ENCODE peak calls at places on chromosomes 6 and 20, in nine cellular contexts. K, T, H, S, V, A, N, L and Y are unnamed samples.

GRCh38 chr6:99741092-99741491 is 134.5 kb downstream of the PRDM13 start:
- DNase-seq in V (no peak), S (no peak), L (no peak), T (no peak), N (no peak), K (no peak), A (no peak), H (no peak), Y (no peak)

GRCh38 chr20:47350181-47350550 is 6.3 kb downstream of the ZMYND8 start:
- DNase-seq in L (no peak), S (no peak), H (no peak), V (no peak), N (no peak), K (peak; percentile 89), A (no peak), T (no peak), Y (no peak)

GRCh38 chr6:76495909-76496308 is 423.4 kb upstream of the IMPG1 start:
- DNase-seq in L (no peak), T (no peak), K (no peak), S (peak; percentile 42), A (no peak), H (no peak), N (no peak), V (no peak), Y (no peak)

GRCh38 chr6:78995346-78995745 is 82.7 kb downstream of the PHIP start:
- DNase-seq in S (no peak), L (no peak), A (no peak), V (no peak), T (no peak), H (no peak), K (no peak), N (no peak), Y (no peak)

GRCh38 chr6:90131091-90131490 is 165.6 kb downstream of the BACH2 start:
- DNase-seq in L (no peak), S (no peak), N (no peak), H (no peak), K (no peak), V (no peak), T (peak; percentile 37), A (no peak), Y (peak; percentile 44)

GRCh38 chr6:160300076-160300695 is 41.6 kb upstream of the SLC22A2 start:
- DNase-seq in T (no peak), L (peak; percentile 28), S (peak; percentile 34), A (no peak), V (no peak), H (no peak), N (no peak), K (no peak), Y (no peak)

GRCh38 chr6:134436281-134436815 is 118.4 kb upstream of the SGK1 start:
- DNase-seq in N (peak; percentile 75), V (peak; percentile 75), K (no peak), A (peak; percentile 90), L (peak; percentile 41), T (peak; percentile 99), H (no peak), S (no peak), Y (peak; percentile 97)

GRCh38 chr6:39934060-39934757 is at the start of gene MOCS1:
- DNase-seq in K (no peak), A (peak; percentile 54), V (peak; percentile 32), L (peak; percentile 70), S (peak; percentile 90), H (peak; percentile 58), N (no peak), T (peak; percentile 47), Y (peak; percentile 35)

GRCh38 chr20:54600634-54601033 is 125.2 kb downstream of the DOK5 start:
- DNase-seq in K (no peak), V (no peak), S (no peak), T (no peak), H (no peak), N (no peak), L (no peak), A (no peak), Y (no peak)

GRCh38 chr20:35511814-35512420 is 17.5 kb downstream of the C20orf173 start:
- DNase-seq in V (no peak), S (peak; percentile 45), L (peak; percentile 53), N (peak; percentile 56), H (peak; percentile 8), T (peak; percentile 47), A (peak; percentile 68), K (peak; percentile 57), Y (peak; percentile 35)

GRCh38 chr6:111597687-111598086 is 8.0 kb downstream of the TRAF3IP2 start:
- DNase-seq in T (no peak), K (no peak), A (no peak), H (no peak), S (no peak), L (peak; percentile 70), V (no peak), N (no peak), Y (no peak)

GRCh38 chr20:37703338-37703660 is 9.5 kb downstream of the CTNNBL1 start:
- DNase-seq in H (no peak), V (no peak), S (no peak), K (no peak), A (no peak), N (no peak), T (no peak), L (no peak), Y (peak; percentile 26)

GRCh38 chr6:160348552-160349441 is 619 bp downstream of the SLC22A3 start:
- DNase-seq in N (no peak), L (peak; percentile 87), T (no peak), H (peak; percentile 39), S (peak; percentile 72), A (peak; percentile 20), V (no peak), K (no peak), Y (peak; percentile 17)

GRCh38 chr6:89148016-89148750 is 2.3 kb downstream of the PM20D2 start:
- DNase-seq in H (no peak), L (no peak), V (peak; percentile 12), A (peak; percentile 20), S (no peak), K (no peak), N (peak; percentile 12), T (peak; percentile 30), Y (no peak)

GRCh38 chr20:961768-962167 is 40.3 kb downstream of the RSPO4 start:
- DNase-seq in V (no peak), N (no peak), T (no peak), A (no peak), K (no peak), H (no peak), S (no peak), L (no peak), Y (no peak)

GRCh38 chr6:40322336-40322735 is 264.8 kb downstream of the LRFN2 start:
- DNase-seq in K (no peak), H (no peak), N (no peak), V (no peak), A (no peak), L (no peak), S (no peak), T (no peak), Y (no peak)

GRCh38 chr20:54168961-54169862 is 4.6 kb downstream of the CYP24A1 start:
- DNase-seq in N (no peak), H (no peak), L (peak; percentile 77), V (peak; percentile 66), K (no peak), T (no peak), A (peak; percentile 77), S (no peak), Y (no peak)

GRCh38 chr6:88166901-88167624 is 916 bp upstream of the CNR1 start:
- DNase-seq in V (no peak), A (no peak), S (peak; percentile 60), L (no peak), K (no peak), H (peak; percentile 21), T (no peak), N (no peak), Y (no peak)

GRCh38 chr20:9514072-9514460 is 324 bp upstream of the LAMP5 start:
- DNase-seq in A (no peak), L (no peak), K (no peak), N (no peak), V (no peak), S (peak; percentile 66), H (no peak), T (no peak), Y (no peak)

GRCh38 chr20:63215101-63216040 is 560 bp downstream of the YTHDF1 start:
- DNase-seq in V (no peak), L (peak; percentile 79), H (no peak), K (peak; percentile 66), S (peak; percentile 78), A (peak; percentile 53), N (peak; percentile 48), T (peak; percentile 60), Y (peak; percentile 37)

GRCh38 chr6:69416739-69417138 is 380.1 kb downstream of the LMBRD1 start:
- DNase-seq in L (no peak), H (no peak), S (no peak), A (peak; percentile 2), V (no peak), N (no peak), K (no peak), T (no peak), Y (peak; percentile 46)

GRCh38 chr6:158771399-158772158 is 47.6 kb downstream of the EZR start:
- DNase-seq in K (no peak), T (no peak), N (no peak), V (no peak), A (no peak), L (no peak), S (no peak), H (no peak), Y (no peak)
- H3K36me3 ChIP-seq in K (peaks cover 85% of the 10 kb centered on the region), T (peaks cover 70% of the 10 kb centered on the region), N (peaks cover 93% of the 10 kb centered on the region), V (peaks cover 99% of the 10 kb centered on the region), A (peaks cover 93% of the 10 kb centered on the region), L (peaks cover 92% of the 10 kb centered on the region), S (peaks cover 73% of the 10 kb centered on the region), H (peaks cover 99% of the 10 kb centered on the region), Y (peaks cover 53% of the 10 kb centered on the region)

DNA sequence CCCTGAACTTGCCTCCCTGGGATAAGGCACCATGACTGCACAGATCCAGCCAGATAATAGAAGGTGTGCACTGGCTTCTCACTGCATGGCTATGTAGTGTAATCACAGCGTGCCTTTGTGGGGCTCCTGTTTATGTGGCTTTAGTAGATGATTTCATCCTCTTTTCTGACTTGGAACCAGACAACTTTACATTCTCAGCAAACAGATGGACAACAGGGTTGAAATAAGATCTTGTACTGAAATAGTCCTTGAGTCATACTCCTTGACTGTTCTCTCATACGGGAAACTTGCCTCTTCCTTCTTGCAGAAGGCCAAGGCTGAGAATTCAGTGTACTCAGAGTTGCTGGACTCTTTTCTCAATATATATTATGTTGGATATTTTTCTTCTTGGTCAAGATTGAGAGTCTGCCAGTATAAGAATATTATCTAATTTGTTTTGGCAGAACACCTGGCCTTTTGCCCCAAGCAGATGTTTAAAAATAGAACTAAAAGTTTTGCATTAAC is 25.0 kb upstream of the RNF144B start:
- DNase-seq in K (peak; percentile 54), S (no peak), N (no peak), L (no peak), V (no peak), T (peak; percentile 98), A (peak; percentile 48), H (no peak), Y (peak; percentile 98)
- H3K4me2 ChIP-seq in K (peak overlapping the region; percentile 72), S (no peak overlapping the region), N (no peak overlapping the region), L (no peak overlapping the region), V (no peak overlapping the region), T (no peak overlapping the region), A (no peak overlapping the region), H (no peak overlapping the region), Y (peak overlapping the region; percentile 37)

GRCh38 chr6:136226674-136227377 is 23.3 kb downstream of the MTFR2 start:
- DNase-seq in S (no peak), V (no peak), T (peak; percentile 74), K (no peak), L (peak; percentile 33), H (no peak), A (no peak), N (no peak), Y (no peak)
- H2AFZ ChIP-seq in S (no peak overlapping the region), V (peak overlapping the region; percentile 94), T (peak overlapping the region; percentile 29), K (peak overlapping the region; percentile 56), L (peak overlapping the region; percentile 93), H (peak overlapping the region; percentile 54), A (peak overlapping the region; percentile 67), N (peak overlapping the region; percentile 80), Y (no peak overlapping the region)

GRCh38 chr20:3492669-3493068 is 21.9 kb downstream of the ATRN start:
- DNase-seq in A (no peak), L (no peak), N (no peak), S (no peak), V (no peak), T (no peak), K (no peak), H (no peak), Y (no peak)
- H3K36me3 ChIP-seq in A (peaks cover 3% of the 10 kb centered on the region), L (peaks cover 14% of the 10 kb centered on the region), N (no peaks in the 10 kb centered on the region), S (peaks cover 1% of the 10 kb centered on the region), V (no peaks in the 10 kb centered on the region), T (peaks cover 3% of the 10 kb centered on the region), K (no peaks in the 10 kb centered on the region), H (peaks cover 5% of the 10 kb centered on the region), Y (no peaks in the 10 kb centered on the region)